ENCODE peak calls at places on chromosomes 2 and 18, in four cellular contexts. M, J, K and W are unnamed samples.

GRCh38 chr18:72444756-72445155 is 99.4 kb downstream of the CBLN2 start:
- DNase-seq in M (no peak), K (no peak), J (no peak), W (no peak)

GRCh38 chr2:165833156-165833555 is 39.1 kb upstream of the GALNT3 start:
- DNase-seq in K (no peak), M (no peak), J (no peak), W (no peak)

GRCh38 chr2:165700511-165700910 is 93.5 kb downstream of the GALNT3 start:
- DNase-seq in M (no peak), K (no peak), J (no peak), W (no peak)

GRCh38 chr2:176181551-176181950 is 6.9 kb upstream of the HOXD1 start:
- DNase-seq in J (no peak), K (no peak), M (no peak), W (no peak)

GRCh38 chr2:226984461-226985226 is 148.8 kb downstream of the RHBDD1 start:
- DNase-seq in K (no peak), J (no peak), M (peak), W (no peak)

GRCh38 chr2:8634466-8635172 is 47.2 kb upstream of the ID2 start:
- DNase-seq in M (no peak), J (no peak), K (no peak), W (no peak)

GRCh38 chr2:112884869-112885502 is 26.0 kb upstream of the IL37 start:
- DNase-seq in M (peak), K (peak), J (peak), W (peak)

GRCh38 chr18:3015203-3015590 is 2.3 kb upstream of the LPIN2 start:
- DNase-seq in M (no peak), J (peak), K (no peak), W (peak)

GRCh38 chr2:80517301-80517700 is 212.7 kb upstream of the LRRTM1 start:
- DNase-seq in J (no peak), M (no peak), K (no peak), W (no peak)

GRCh38 chr2:38174131-38174530 is 98.2 kb upstream of the CYP1B1 start:
- DNase-seq in K (no peak), M (no peak), J (no peak), W (no peak)

GRCh38 chr2:141927536-141927935 is 203.3 kb downstream of the LRP1B start:
- DNase-seq in K (no peak), M (no peak), J (no peak), W (no peak)

GRCh38 chr2:127584047-127584446 is 48.6 kb downstream of the MYO7B start:
- DNase-seq in K (no peak), J (no peak), M (no peak), W (no peak)

GRCh38 chr2:59993721-59994120 is 559.7 kb downstream of the BCL11A start:
- DNase-seq in M (no peak), K (no peak), J (no peak), W (no peak)

GRCh38 chr2:203871371-203871983 is 3.9 kb downstream of the CTLA4 start:
- DNase-seq in M (peak), K (no peak), J (no peak), W (no peak)

GRCh38 chr2:203870942-203871341 is 3.4 kb downstream of the CTLA4 start:
- DNase-seq in M (no peak), K (no peak), J (no peak), W (no peak)

GRCh38 chr2:203875471-203875870 is 7.9 kb downstream of the CTLA4 start:
- DNase-seq in J (no peak), K (no peak), M (no peak), W (no peak)

GRCh38 chr2:203873921-203874631 is 6.5 kb downstream of the CTLA4 start:
- DNase-seq in M (no peak), K (no peak), J (no peak), W (no peak)

DNA sequence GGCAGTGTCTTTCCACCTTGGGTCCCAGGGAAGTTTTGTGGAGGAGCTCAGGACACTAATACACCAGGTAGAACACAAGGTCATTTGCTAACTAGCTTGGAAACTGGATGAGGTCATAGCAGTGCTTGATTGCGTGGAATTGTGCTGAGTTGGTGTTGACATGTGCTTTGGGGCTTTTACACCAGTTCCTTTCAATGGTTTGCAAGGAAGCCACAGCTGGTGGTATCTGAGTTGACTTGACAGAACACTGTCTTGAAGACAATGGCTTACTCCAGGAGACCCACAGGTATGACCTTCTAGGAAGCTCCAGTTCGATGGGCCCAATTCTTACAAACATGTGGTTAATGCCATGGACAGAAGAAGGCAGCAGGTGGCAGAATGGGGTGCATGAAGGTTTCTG is 5.9 kb downstream of the CTLA4 start:
- DNase-seq in M (no peak), K (no peak), J (no peak), W (no peak)
- TF ChIP-seq CTCF in M (no peak), K (no peak), J (no peak), W (no peak)

GRCh38 chr2:10083692-10084566 is 3.7 kb upstream of the CYS1 start:
- DNase-seq in M (peak), K (no peak), J (peak), W (no peak)
- TF ChIP-seq EGR1 in M (no peak), K (no peak), J (no peak), W (no peak)

GRCh38 chr2:200451506-200451905 is 58.4 kb downstream of the KCTD18 start:
- DNase-seq in J (no peak), K (no peak), M (no peak), W (no peak)
- TF ChIP-seq CTCF in J (no peak), K (no peak), M (no peak), W (no peak)

GRCh38 chr2:216539791-216540241 is 41.2 kb downstream of the RPL37A start:
- DNase-seq in K (no peak), J (no peak), M (peak), W (no peak)
- TF ChIP-seq EGR1 in K (no peak), J (no peak), M (no peak), W (no peak)

DNA sequence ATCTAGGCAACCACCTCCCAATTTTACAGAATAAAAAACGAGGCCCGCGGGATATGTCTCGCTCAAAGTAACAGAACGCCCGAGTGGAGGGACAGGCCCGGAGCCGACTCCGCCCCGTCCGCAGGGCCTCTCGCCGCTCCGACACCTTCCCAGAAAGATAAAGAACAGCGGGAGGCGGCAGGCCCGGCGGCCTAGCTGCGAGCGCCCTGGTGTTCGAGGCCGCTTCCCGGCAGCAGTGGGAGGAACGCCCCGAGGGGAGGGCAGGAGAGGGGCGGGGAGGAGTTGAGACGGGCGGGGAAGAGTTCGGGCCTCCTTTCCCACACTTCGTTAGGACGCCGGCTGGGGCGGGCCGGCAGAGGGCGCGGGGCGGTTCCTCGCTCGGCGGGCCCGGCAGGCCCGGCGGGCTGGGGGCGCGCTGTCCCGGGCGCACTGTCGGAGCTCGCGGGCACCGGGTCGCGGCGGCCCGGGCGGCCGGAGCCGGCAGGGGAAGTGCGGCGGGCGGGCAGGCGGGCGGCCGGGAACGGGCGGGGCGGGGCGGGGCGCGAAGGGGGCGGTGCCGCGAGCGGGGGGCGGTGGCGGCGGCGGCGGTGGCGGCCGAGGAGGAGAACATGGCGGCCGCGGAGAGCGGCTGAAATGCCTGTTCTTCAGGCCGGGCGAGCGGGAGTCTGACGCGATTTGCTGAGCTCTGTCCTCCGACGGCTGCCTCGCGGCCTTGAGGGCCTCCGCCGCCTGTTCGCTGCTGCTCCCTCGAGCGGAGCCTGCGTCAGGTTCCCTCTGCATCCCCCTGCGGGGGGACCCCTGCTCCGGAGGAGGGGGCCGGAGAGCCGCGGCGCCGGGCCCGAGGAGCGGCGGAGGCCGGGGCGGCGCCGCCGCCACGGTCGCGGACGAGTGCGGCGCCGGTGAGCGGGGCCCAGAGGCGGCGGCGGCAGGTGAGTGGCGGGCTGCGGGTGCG is at the start of gene NCOA1:
- DNase-seq in K (peak), J (peak), M (no peak), W (peak)
- TF ChIP-seq CTCF in K (peak), J (no peak), M (no peak), W (no peak)

DNA sequence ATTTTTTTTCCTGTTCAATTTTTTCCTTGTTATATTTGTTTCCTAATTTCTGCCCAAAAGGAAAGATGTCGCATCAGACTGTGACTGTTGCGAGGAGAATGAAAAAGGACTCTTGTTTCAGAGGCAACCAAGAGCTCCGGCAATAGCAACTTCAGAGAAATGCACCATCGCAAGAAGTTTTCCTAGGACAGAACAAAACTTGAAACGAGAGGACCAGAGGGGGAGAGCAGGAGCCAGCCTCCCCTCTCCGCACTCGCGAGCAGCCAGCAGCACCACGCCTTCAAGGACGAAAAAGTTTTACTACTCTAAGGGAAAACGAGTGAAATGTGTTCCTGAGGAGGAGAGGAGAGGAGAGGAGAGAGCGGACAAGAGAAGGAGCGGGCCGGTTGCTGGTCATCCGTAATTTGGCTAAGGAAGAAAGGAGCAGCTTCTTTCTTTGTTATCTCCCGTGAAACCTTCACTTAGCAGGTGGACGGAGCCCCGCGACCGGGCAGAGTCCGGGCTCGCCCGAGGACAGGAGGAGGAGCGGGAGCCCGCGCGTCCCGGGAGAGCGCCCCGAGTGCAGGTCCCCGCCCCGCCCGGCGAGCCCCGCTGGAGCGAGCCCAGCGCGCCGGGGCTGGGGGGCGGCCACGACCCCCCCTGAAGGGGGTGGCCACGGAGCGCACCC is 725 bp downstream of the POU3F3 start:
- DNase-seq in K (peak), J (no peak), M (no peak), W (no peak)
- TF ChIP-seq EGR1 in K (no peak), J (no peak), M (no peak), W (no peak)

DNA sequence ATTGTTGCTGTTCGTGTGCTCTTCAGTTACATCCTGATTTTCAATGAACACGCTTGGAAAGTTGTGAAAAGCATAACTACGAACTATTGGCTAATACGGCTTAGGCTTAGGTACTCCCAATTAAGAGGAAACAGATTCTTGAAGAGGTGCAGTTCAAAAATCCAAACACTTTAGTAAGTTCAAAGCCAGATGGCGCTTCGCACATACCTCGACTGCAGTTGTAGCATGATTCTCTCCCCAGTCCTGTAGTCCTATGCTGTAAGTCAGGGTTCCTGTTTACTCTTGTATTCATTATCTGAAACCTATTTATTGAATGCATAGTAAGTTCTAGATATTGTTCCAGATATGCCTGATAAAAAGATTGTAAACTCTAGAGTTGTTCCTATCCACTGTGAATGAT is 165.2 kb downstream of the TRIB2 start:
- DNase-seq in M (no peak), K (no peak), J (no peak), W (no peak)
- TF ChIP-seq CTCF in M (no peak), K (no peak), J (no peak), W (peak)

DNA sequence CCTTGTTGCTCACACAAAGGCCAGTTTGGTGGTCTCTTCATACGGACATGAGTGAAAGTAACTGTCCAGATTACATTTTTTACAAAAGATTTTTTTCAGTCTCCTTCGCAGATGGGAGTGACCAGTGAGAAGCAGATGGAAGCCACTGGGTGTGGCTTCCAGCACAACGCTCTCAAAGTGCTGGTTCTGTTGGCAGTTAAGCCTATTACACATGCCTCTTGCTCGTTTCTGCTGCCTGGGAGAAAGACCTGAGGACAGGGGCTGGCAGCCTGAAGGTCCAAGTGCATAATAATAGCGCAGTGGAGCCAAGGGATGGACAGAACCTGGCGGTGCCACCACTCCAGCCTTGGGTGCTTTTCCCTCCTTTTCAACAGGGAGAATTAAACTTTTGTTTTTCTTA is 1.3 kb upstream of the SKA1 start:
- DNase-seq in M (no peak), J (no peak), K (no peak), W (no peak)
- TF ChIP-seq EGR1 in M (no peak), J (no peak), K (no peak), W (no peak)